ENCODE peak calls at places on chromosome 22, in six cellular contexts. One of them, this sample, is unnamed.

GRCh38 chr22:38069372-38070249 is 12.4 kb downstream of the PICK1 start:
- DNase-seq in CD4-positive, alpha-beta T cell: no peak
- DNase-seq in PC-3: no peak
- DNase-seq in spleen: no peak
- DNase-seq in stomach: no peak
- DNase-seq in H9: no peak
- DNase-seq in this sample: peak

GRCh38 chr22:30127749-30128166 is 47.5 kb downstream of the HORMAD2 start:
- DNase-seq in CD4-positive, alpha-beta T cell: no peak
- DNase-seq in spleen: no peak
- DNase-seq in stomach: no peak
- DNase-seq in PC-3: no peak
- DNase-seq in H9: no peak
- DNase-seq in this sample: no peak

GRCh38 chr22:50599816-50600454 is 658 bp upstream of the MAPK8IP2 start:
- DNase-seq in CD4-positive, alpha-beta T cell: peak
- DNase-seq in PC-3: peak
- DNase-seq in spleen: peak
- DNase-seq in H9: peak
- DNase-seq in stomach: peak
- DNase-seq in this sample: no peak

GRCh38 chr22:33013531-33014162 is 44.5 kb downstream of the SYN3 start:
- DNase-seq in spleen: no peak
- DNase-seq in PC-3: no peak
- DNase-seq in H9: no peak
- DNase-seq in stomach: no peak
- DNase-seq in CD4-positive, alpha-beta T cell: no peak
- DNase-seq in this sample: no peak

GRCh38 chr22:45983797-45984196 is 6.8 kb upstream of the WNT7B start:
- DNase-seq in H9: no peak
- DNase-seq in PC-3: no peak
- DNase-seq in CD4-positive, alpha-beta T cell: no peak
- DNase-seq in spleen: no peak
- DNase-seq in stomach: no peak
- DNase-seq in this sample: no peak

GRCh38 chr22:39556970-39557811 is 13.4 kb upstream of the CACNA1I start:
- DNase-seq in stomach: no peak
- DNase-seq in CD4-positive, alpha-beta T cell: peak
- DNase-seq in spleen: no peak
- DNase-seq in PC-3: no peak
- DNase-seq in H9: no peak
- DNase-seq in this sample: no peak

GRCh38 chr22:32796865-32797573 is 4.5 kb upstream of the TIMP3 start:
- DNase-seq in CD4-positive, alpha-beta T cell: peak
- DNase-seq in PC-3: peak
- DNase-seq in spleen: peak
- DNase-seq in stomach: peak
- DNase-seq in H9: peak
- DNase-seq in this sample: peak

GRCh38 chr22:39384750-39385480 is 14.7 kb upstream of the TAB1 start:
- DNase-seq in spleen: no peak
- DNase-seq in stomach: no peak
- DNase-seq in H9: peak
- DNase-seq in CD4-positive, alpha-beta T cell: no peak
- DNase-seq in PC-3: peak
- DNase-seq in this sample: no peak

GRCh38 chr22:44465563-44465962 is 32.5 kb downstream of the RTL6 start:
- DNase-seq in spleen: no peak
- DNase-seq in H9: no peak
- DNase-seq in CD4-positive, alpha-beta T cell: no peak
- DNase-seq in stomach: no peak
- DNase-seq in PC-3: no peak
- DNase-seq in this sample: no peak

GRCh38 chr22:17914474-17914873 is 109.9 kb downstream of the MICAL3 start:
- DNase-seq in CD4-positive, alpha-beta T cell: no peak
- DNase-seq in H9: no peak
- DNase-seq in spleen: no peak
- DNase-seq in stomach: no peak
- DNase-seq in PC-3: no peak
- DNase-seq in this sample: no peak

GRCh38 chr22:47248925-47249324 is 486.5 kb downstream of the TBC1D22A start:
- DNase-seq in CD4-positive, alpha-beta T cell: no peak
- DNase-seq in H9: no peak
- DNase-seq in PC-3: no peak
- DNase-seq in stomach: no peak
- DNase-seq in spleen: no peak
- DNase-seq in this sample: no peak

GRCh38 chr22:37561209-37562048 is 1.1 kb downstream of the CDC42EP1 start:
- DNase-seq in spleen: peak
- DNase-seq in PC-3: peak
- DNase-seq in H9: peak
- DNase-seq in stomach: peak
- DNase-seq in CD4-positive, alpha-beta T cell: peak
- DNase-seq in this sample: peak

GRCh38 chr22:32558681-32559355 is 84.2 kb downstream of the FBXO7 start:
- DNase-seq in H9: no peak
- DNase-seq in PC-3: peak
- DNase-seq in spleen: no peak
- DNase-seq in stomach: peak
- DNase-seq in CD4-positive, alpha-beta T cell: no peak
- DNase-seq in this sample: no peak

GRCh38 chr22:19401483-19401882 is 30.1 kb downstream of the HIRA start:
- DNase-seq in stomach: no peak
- DNase-seq in spleen: no peak
- DNase-seq in CD4-positive, alpha-beta T cell: no peak
- DNase-seq in PC-3: no peak
- DNase-seq in H9: no peak
- DNase-seq in this sample: no peak

GRCh38 chr22:46251816-46252380 is 1.8 kb upstream of the CDPF1 start:
- DNase-seq in stomach: no peak
- DNase-seq in spleen: no peak
- DNase-seq in H9: no peak
- DNase-seq in CD4-positive, alpha-beta T cell: no peak
- DNase-seq in PC-3: no peak
- DNase-seq in this sample: no peak

GRCh38 chr22:45807156-45807915 is 135.7 kb downstream of the ATXN10 start:
- DNase-seq in CD4-positive, alpha-beta T cell: no peak
- DNase-seq in H9: no peak
- DNase-seq in PC-3: peak
- DNase-seq in stomach: no peak
- DNase-seq in spleen: no peak
- DNase-seq in this sample: no peak

GRCh38 chr22:22316589-22316988 is 72.0 kb downstream of the VPREB1 start:
- DNase-seq in spleen: no peak
- DNase-seq in H9: peak
- DNase-seq in CD4-positive, alpha-beta T cell: no peak
- DNase-seq in PC-3: no peak
- DNase-seq in stomach: no peak
- DNase-seq in this sample: no peak

GRCh38 chr22:49853981-49854791 is 542 bp downstream of the ZBED4 start:
- DNase-seq in PC-3: peak
- DNase-seq in H9: peak
- DNase-seq in CD4-positive, alpha-beta T cell: no peak
- DNase-seq in spleen: peak
- DNase-seq in stomach: no peak
- DNase-seq in this sample: no peak

GRCh38 chr22:48968201-48968959 is 859.3 kb downstream of the BRD1 start:
- DNase-seq in stomach: peak
- DNase-seq in PC-3: peak
- DNase-seq in H9: peak
- DNase-seq in spleen: peak
- DNase-seq in CD4-positive, alpha-beta T cell: no peak
- DNase-seq in this sample: no peak

GRCh38 chr22:22342697-22343602 is 98.4 kb downstream of the VPREB1 start:
- DNase-seq in PC-3: peak
- DNase-seq in CD4-positive, alpha-beta T cell: peak
- DNase-seq in stomach: peak
- DNase-seq in H9: peak
- DNase-seq in spleen: peak
- DNase-seq in this sample: no peak

GRCh38 chr22:48258841-48259240 is 1496.4 kb downstream of the TBC1D22A start:
- DNase-seq in stomach: no peak
- DNase-seq in spleen: peak
- DNase-seq in CD4-positive, alpha-beta T cell: no peak
- DNase-seq in H9: no peak
- DNase-seq in PC-3: no peak
- DNase-seq in this sample: no peak

GRCh38 chr22:47990486-47990885 is 1228.0 kb downstream of the TBC1D22A start:
- DNase-seq in spleen: no peak
- DNase-seq in stomach: no peak
- DNase-seq in H9: no peak
- DNase-seq in CD4-positive, alpha-beta T cell: no peak
- DNase-seq in PC-3: no peak
- DNase-seq in this sample: no peak

GRCh38 chr22:49960967-49961600 is 512 bp downstream of the PIM3 start:
- DNase-seq in PC-3: peak
- DNase-seq in spleen: peak
- DNase-seq in stomach: peak
- DNase-seq in CD4-positive, alpha-beta T cell: no peak
- DNase-seq in H9: no peak
- DNase-seq in this sample: no peak

GRCh38 chr22:37906364-37907008 is 389 bp downstream of the MICALL1 start:
- DNase-seq in PC-3: no peak
- DNase-seq in stomach: no peak
- DNase-seq in CD4-positive, alpha-beta T cell: no peak
- DNase-seq in H9: no peak
- DNase-seq in spleen: peak
- DNase-seq in this sample: no peak

GRCh38 chr22:27776410-27776958 is 25.1 kb downstream of the MN1 start:
- DNase-seq in CD4-positive, alpha-beta T cell: no peak
- DNase-seq in stomach: no peak
- DNase-seq in spleen: no peak
- DNase-seq in H9: no peak
- DNase-seq in PC-3: no peak
- DNase-seq in this sample: no peak

GRCh38 chr22:44628856-44629255 is 73.1 kb upstream of the PRR5 start:
- DNase-seq in CD4-positive, alpha-beta T cell: no peak
- DNase-seq in spleen: no peak
- DNase-seq in H9: no peak
- DNase-seq in PC-3: no peak
- DNase-seq in stomach: no peak
- DNase-seq in this sample: no peak

GRCh38 chr22:44746836-44747519 is 5.4 kb upstream of the ARHGAP8 start:
- DNase-seq in spleen: no peak
- DNase-seq in PC-3: no peak
- DNase-seq in CD4-positive, alpha-beta T cell: no peak
- DNase-seq in H9: peak
- DNase-seq in stomach: peak
- DNase-seq in this sample: no peak

DNA sequence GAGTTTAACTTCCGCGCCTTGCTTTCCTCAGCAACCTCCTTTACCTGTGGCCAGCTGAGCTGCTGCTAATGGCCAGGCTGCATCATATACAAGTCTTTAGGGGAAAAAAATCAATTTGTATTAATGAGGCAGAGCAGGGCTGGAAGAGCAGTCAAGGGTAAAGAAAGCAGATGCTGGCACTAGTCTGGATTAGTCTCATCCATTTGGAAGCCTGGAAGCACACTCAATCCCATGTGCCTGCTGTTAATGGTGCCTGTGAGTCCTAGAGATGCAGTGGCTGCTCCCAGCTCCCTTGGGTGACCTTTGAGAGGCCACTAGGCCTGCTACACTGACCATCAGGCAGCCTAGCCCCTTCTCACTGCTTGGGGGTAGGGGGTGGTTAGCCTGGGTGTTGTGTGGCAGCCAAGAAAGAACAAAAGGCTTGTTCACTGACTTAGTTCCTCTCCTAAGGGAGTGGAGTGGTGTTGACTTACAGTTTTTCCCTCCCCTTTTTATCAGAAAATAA is 8.0 kb downstream of the PIK3IP1 start:
- DNase-seq in H9: no peak
- DNase-seq in PC-3: no peak
- DNase-seq in CD4-positive, alpha-beta T cell: no peak
- DNase-seq in stomach: no peak
- DNase-seq in spleen: no peak
- DNase-seq in this sample: no peak
- H3K27ac ChIP-seq in H9: no peak
- H3K27ac ChIP-seq in PC-3: no peak
- H3K27ac ChIP-seq in CD4-positive, alpha-beta T cell: peak
- H3K27ac ChIP-seq in stomach: peak
- H3K27ac ChIP-seq in spleen: peak
- H3K27ac ChIP-seq in this sample: peak

GRCh38 chr22:25134028-25134427 is 65.6 kb upstream of the CRYBB3 start:
- DNase-seq in CD4-positive, alpha-beta T cell: no peak
- DNase-seq in spleen: no peak
- DNase-seq in PC-3: peak
- DNase-seq in H9: no peak
- DNase-seq in stomach: peak
- DNase-seq in this sample: no peak
- H3K27ac ChIP-seq in CD4-positive, alpha-beta T cell: no peak
- H3K27ac ChIP-seq in spleen: no peak
- H3K27ac ChIP-seq in PC-3: peak
- H3K27ac ChIP-seq in H9: no peak
- H3K27ac ChIP-seq in stomach: peak
- H3K27ac ChIP-seq in this sample: no peak

DNA sequence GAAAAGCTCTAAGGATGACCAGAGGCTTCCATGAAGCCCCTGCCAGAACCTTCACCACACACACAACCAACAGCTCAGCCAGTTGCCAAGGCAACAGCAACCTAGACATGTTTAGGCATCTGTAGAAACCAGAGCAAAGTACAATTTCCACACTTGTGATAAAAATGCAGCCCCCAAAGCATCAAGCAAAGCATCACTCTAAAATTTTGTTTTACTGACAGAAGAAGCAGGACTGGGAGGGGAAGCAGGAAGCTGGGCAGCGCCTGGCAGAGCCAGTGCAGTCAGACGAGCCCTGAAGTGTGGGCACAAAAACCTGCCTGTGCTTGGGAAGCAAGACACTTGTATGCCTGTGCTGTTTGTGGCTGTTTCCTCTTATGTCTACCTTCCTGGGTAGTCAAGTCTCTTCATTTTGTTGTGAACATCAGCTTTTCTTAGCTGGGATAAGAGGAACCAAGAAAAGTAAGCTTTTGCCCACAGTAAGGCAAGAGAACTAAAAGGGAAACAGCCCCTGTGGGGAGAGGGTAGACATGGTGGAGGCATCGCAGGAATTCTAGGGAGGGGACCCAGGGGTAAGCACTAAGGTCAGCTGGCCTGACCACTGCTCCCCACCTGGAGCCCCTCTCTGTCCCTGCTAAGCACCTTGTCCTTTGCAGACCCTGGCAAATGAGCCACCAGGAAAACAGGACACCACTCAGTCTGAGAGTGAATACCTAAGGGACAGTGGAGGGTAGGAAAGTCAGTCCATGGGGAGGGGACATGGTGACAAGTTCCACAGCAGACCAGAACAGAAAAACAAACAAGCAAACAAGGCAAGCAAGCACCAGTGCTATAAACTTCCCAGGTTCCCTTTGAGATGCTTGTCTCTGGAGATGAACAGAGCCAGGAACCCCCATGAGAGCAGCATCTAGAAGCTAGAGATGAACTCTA is 13.4 kb downstream of the PACSIN2 start:
- DNase-seq in PC-3: no peak
- DNase-seq in stomach: no peak
- DNase-seq in H9: no peak
- DNase-seq in spleen: no peak
- DNase-seq in CD4-positive, alpha-beta T cell: no peak
- DNase-seq in this sample: no peak
- H3K27ac ChIP-seq in PC-3: peak
- H3K27ac ChIP-seq in stomach: no peak
- H3K27ac ChIP-seq in H9: no peak
- H3K27ac ChIP-seq in spleen: no peak
- H3K27ac ChIP-seq in CD4-positive, alpha-beta T cell: no peak
- H3K27ac ChIP-seq in this sample: peak

GRCh38 chr22:43018615-43019014 is 3.7 kb upstream of the PACSIN2 start:
- DNase-seq in stomach: no peak
- DNase-seq in spleen: no peak
- DNase-seq in PC-3: no peak
- DNase-seq in H9: no peak
- DNase-seq in CD4-positive, alpha-beta T cell: no peak
- DNase-seq in this sample: no peak
- H3K27ac ChIP-seq in stomach: no peak
- H3K27ac ChIP-seq in spleen: no peak
- H3K27ac ChIP-seq in PC-3: no peak
- H3K27ac ChIP-seq in H9: no peak
- H3K27ac ChIP-seq in CD4-positive, alpha-beta T cell: no peak
- H3K27ac ChIP-seq in this sample: no peak